ENCODE peak calls at places on chromosomes 5 and 9, in eight cellular contexts. K, Q, A, B, U, T, J and V are unnamed samples.

GRCh38 chr5:154477382-154478223 is 424 bp downstream of the HAND1 start:
- DNase-seq in K (no peak), Q (peak), A (no peak), B (no peak), U (no peak), T (peak), J (peak), V (peak)

GRCh38 chr5:121795511-121795910 is 56.2 kb upstream of the FTMT start:
- DNase-seq in K (no peak), Q (peak), A (no peak), B (no peak), U (no peak), T (no peak), J (no peak), V (peak)

GRCh38 chr9:114799441-114799840 is 6.4 kb downstream of the TNFSF15 start:
- DNase-seq in K (no peak), Q (peak), A (no peak), B (no peak), U (no peak), T (no peak), J (peak), V (peak)

GRCh38 chr5:119304439-119304838 is 51.4 kb upstream of the TNFAIP8 start:
- DNase-seq in K (no peak), Q (no peak), A (no peak), B (no peak), U (no peak), T (no peak), J (no peak), V (no peak)

GRCh38 chr5:36877667-36878420 is 1.3 kb downstream of the NIPBL start:
- DNase-seq in K (no peak), Q (peak), A (no peak), B (peak), U (no peak), T (no peak), J (peak), V (no peak)

GRCh38 chr5:83608122-83608521 is 112.5 kb downstream of the HAPLN1 start:
- DNase-seq in K (peak), Q (peak), A (no peak), B (peak), U (no peak), T (peak), J (peak), V (peak)

GRCh38 chr9:32572900-32573523 is at the start of gene NDUFB6:
- DNase-seq in K (peak), Q (peak), A (peak), B (peak), U (peak), T (peak), J (peak), V (peak)

GRCh38 chr5:111115229-111115628 is 23.1 kb downstream of the WDR36 start:
- DNase-seq in K (no peak), Q (no peak), A (no peak), B (no peak), U (no peak), T (no peak), J (no peak), V (no peak)

GRCh38 chr9:89187541-89187940 is 8.9 kb upstream of the SHC3 start:
- DNase-seq in K (no peak), Q (no peak), A (no peak), B (no peak), U (no peak), T (no peak), J (no peak), V (no peak)

GRCh38 chr5:40401965-40402364 is 277.8 kb upstream of the PTGER4 start:
- DNase-seq in K (no peak), Q (no peak), A (no peak), B (no peak), U (no peak), T (no peak), J (no peak), V (no peak)

GRCh38 chr5:141762790-141763368 is 80.8 kb upstream of the ARAP3 start:
- DNase-seq in K (no peak), Q (no peak), A (peak), B (peak), U (no peak), T (no peak), J (no peak), V (no peak)

GRCh38 chr9:72041775-72042194 is 18.6 kb downstream of the C9orf57 start:
- DNase-seq in K (no peak), Q (no peak), A (no peak), B (peak), U (peak), T (peak), J (no peak), V (no peak)

GRCh38 chr5:33701251-33701650 is 190.5 kb downstream of the ADAMTS12 start:
- DNase-seq in K (no peak), Q (no peak), A (no peak), B (no peak), U (no peak), T (no peak), J (no peak), V (no peak)

GRCh38 chr5:97134634-97135033 is 7.8 kb downstream of the LIX1 start:
- DNase-seq in K (no peak), Q (peak), A (no peak), B (no peak), U (no peak), T (no peak), J (no peak), V (peak)

GRCh38 chr9:128903871-128904371 is 16.9 kb upstream of the PHYHD1 start:
- DNase-seq in K (no peak), Q (no peak), A (no peak), B (no peak), U (no peak), T (no peak), J (peak), V (no peak)

GRCh38 chr9:75001719-75002421 is 26.2 kb downstream of the CARNMT1 start:
- DNase-seq in K (no peak), Q (peak), A (no peak), B (peak), U (no peak), T (no peak), J (peak), V (no peak)

GRCh38 chr5:135400866-135401265 is 1.8 kb upstream of the MACROH2A1 start:
- DNase-seq in K (no peak), Q (peak), A (no peak), B (no peak), U (no peak), T (no peak), J (no peak), V (peak)

GRCh38 chr5:96117863-96118651 is 156.4 kb upstream of the ELL2 start:
- DNase-seq in K (no peak), Q (no peak), A (no peak), B (no peak), U (no peak), T (no peak), J (peak), V (no peak)

GRCh38 chr9:21995652-21996275 is 1.2 kb downstream of the CDKN2B-AS1 start:
- DNase-seq in K (peak), Q (peak), A (peak), B (no peak), U (no peak), T (peak), J (peak), V (peak)

GRCh38 chr5:126398791-126399190 is 24.4 kb upstream of the GRAMD2B start:
- DNase-seq in K (no peak), Q (no peak), A (no peak), B (peak), U (no peak), T (no peak), J (no peak), V (no peak)

GRCh38 chr5:171806976-171807823 is 21.6 kb downstream of the SMIM23 start:
- DNase-seq in K (no peak), Q (peak), A (no peak), B (no peak), U (no peak), T (no peak), J (no peak), V (peak)

GRCh38 chr5:88780731-88781130 is 102.3 kb downstream of the MEF2C start:
- DNase-seq in K (no peak), Q (no peak), A (no peak), B (peak), U (no peak), T (no peak), J (no peak), V (no peak)

GRCh38 chr9:99778308-99778707 is 43.4 kb upstream of the NR4A3 start:
- DNase-seq in K (no peak), Q (no peak), A (no peak), B (peak), U (no peak), T (no peak), J (peak), V (no peak)

GRCh38 chr5:25285116-25285515 is 640.3 kb upstream of the CDH10 start:
- DNase-seq in K (no peak), Q (no peak), A (no peak), B (no peak), U (no peak), T (no peak), J (no peak), V (no peak)

GRCh38 chr5:176536132-176536901 is 885 bp downstream of the RNF44 start:
- DNase-seq in K (peak), Q (peak), A (peak), B (peak), U (peak), T (peak), J (peak), V (peak)

GRCh38 chr9:95634581-95634980 is 117.8 kb upstream of the PTCH1 start:
- DNase-seq in K (no peak), Q (no peak), A (no peak), B (no peak), U (no peak), T (no peak), J (no peak), V (no peak)

GRCh38 chr5:119378075-119378699 is 22.4 kb downstream of the TNFAIP8 start:
- DNase-seq in K (no peak), Q (no peak), A (no peak), B (no peak), U (no peak), T (no peak), J (no peak), V (no peak)

GRCh38 chr5:37665272-37665671 is 174.6 kb downstream of the GDNF start:
- DNase-seq in K (no peak), Q (no peak), A (no peak), B (peak), U (no peak), T (no peak), J (peak), V (no peak)

GRCh38 chr5:17428176-17428800 is 69.7 kb upstream of the TAF11L2 start:
- DNase-seq in K (no peak), Q (no peak), A (no peak), B (no peak), U (no peak), T (no peak), J (no peak), V (no peak)

GRCh38 chr5:40220260-40220659 is 459.5 kb upstream of the PTGER4 start:
- DNase-seq in K (no peak), Q (no peak), A (no peak), B (no peak), U (no peak), T (no peak), J (no peak), V (no peak)

GRCh38 chr9:6811436-6811835 is 53.7 kb downstream of the KDM4C start:
- DNase-seq in K (no peak), Q (no peak), A (no peak), B (peak), U (no peak), T (no peak), J (no peak), V (no peak)

GRCh38 chr5:122101636-122102285 is 23.7 kb upstream of the LOX start:
- DNase-seq in K (no peak), Q (peak), A (no peak), B (peak), U (no peak), T (no peak), J (peak), V (no peak)

GRCh38 chr9:77011973-77012817 is 7.3 kb upstream of the FOXB2 start:
- DNase-seq in K (peak), Q (peak), A (peak), B (peak), U (no peak), T (peak), J (peak), V (peak)

GRCh38 chr9:93598647-93599241 is 22.4 kb downstream of the PHF2 start:
- DNase-seq in K (peak), Q (no peak), A (no peak), B (no peak), U (no peak), T (no peak), J (no peak), V (peak)

GRCh38 chr5:14852779-14853178 is 18.8 kb downstream of the ANKH start:
- DNase-seq in K (no peak), Q (no peak), A (no peak), B (no peak), U (no peak), T (no peak), J (no peak), V (no peak)

GRCh38 chr9:110128664-110129329 is 79.2 kb downstream of the C9orf152 start:
- DNase-seq in K (no peak), Q (no peak), A (no peak), B (no peak), U (no peak), T (no peak), J (peak), V (no peak)

GRCh38 chr9:110131499-110131898 is 76.5 kb downstream of the C9orf152 start:
- DNase-seq in K (no peak), Q (peak), A (no peak), B (no peak), U (no peak), T (no peak), J (peak), V (no peak)

GRCh38 chr9:110130791-110131416 is 77.1 kb downstream of the C9orf152 start:
- DNase-seq in K (no peak), Q (peak), A (no peak), B (no peak), U (no peak), T (no peak), J (no peak), V (peak)

GRCh38 chr9:110129460-110129859 is 78.5 kb downstream of the C9orf152 start:
- DNase-seq in K (no peak), Q (no peak), A (no peak), B (no peak), U (no peak), T (no peak), J (no peak), V (no peak)

GRCh38 chr9:110130211-110130610 is 77.7 kb downstream of the C9orf152 start:
- DNase-seq in K (no peak), Q (peak), A (no peak), B (no peak), U (no peak), T (no peak), J (no peak), V (no peak)
- H3K27ac ChIP-seq in K (peak), Q (peak), A (peak), B (no peak), U (no peak), T (no peak), J (peak), V (no peak)

GRCh38 chr5:74403771-74404170 is 236.8 kb downstream of the ENC1 start:
- DNase-seq in K (no peak), Q (no peak), A (no peak), B (no peak), U (no peak), T (no peak), J (no peak), V (no peak)

GRCh38 chr5:74401566-74402320 is 238.8 kb downstream of the ENC1 start:
- DNase-seq in K (no peak), Q (no peak), A (no peak), B (no peak), U (no peak), T (no peak), J (no peak), V (no peak)

GRCh38 chr5:74400067-74400466 is 240.5 kb downstream of the ENC1 start:
- DNase-seq in K (no peak), Q (no peak), A (no peak), B (no peak), U (no peak), T (no peak), J (no peak), V (no peak)

GRCh38 chr5:74404574-74405310 is 235.8 kb downstream of the ENC1 start:
- DNase-seq in K (no peak), Q (no peak), A (no peak), B (no peak), U (no peak), T (no peak), J (no peak), V (no peak)

GRCh38 chr5:74402553-74402952 is 238.0 kb downstream of the ENC1 start:
- DNase-seq in K (no peak), Q (no peak), A (no peak), B (no peak), U (no peak), T (no peak), J (no peak), V (no peak)
- H3K27ac ChIP-seq in K (no peak), Q (no peak), A (no peak), B (no peak), U (no peak), T (no peak), J (no peak), V (peak)

DNA sequence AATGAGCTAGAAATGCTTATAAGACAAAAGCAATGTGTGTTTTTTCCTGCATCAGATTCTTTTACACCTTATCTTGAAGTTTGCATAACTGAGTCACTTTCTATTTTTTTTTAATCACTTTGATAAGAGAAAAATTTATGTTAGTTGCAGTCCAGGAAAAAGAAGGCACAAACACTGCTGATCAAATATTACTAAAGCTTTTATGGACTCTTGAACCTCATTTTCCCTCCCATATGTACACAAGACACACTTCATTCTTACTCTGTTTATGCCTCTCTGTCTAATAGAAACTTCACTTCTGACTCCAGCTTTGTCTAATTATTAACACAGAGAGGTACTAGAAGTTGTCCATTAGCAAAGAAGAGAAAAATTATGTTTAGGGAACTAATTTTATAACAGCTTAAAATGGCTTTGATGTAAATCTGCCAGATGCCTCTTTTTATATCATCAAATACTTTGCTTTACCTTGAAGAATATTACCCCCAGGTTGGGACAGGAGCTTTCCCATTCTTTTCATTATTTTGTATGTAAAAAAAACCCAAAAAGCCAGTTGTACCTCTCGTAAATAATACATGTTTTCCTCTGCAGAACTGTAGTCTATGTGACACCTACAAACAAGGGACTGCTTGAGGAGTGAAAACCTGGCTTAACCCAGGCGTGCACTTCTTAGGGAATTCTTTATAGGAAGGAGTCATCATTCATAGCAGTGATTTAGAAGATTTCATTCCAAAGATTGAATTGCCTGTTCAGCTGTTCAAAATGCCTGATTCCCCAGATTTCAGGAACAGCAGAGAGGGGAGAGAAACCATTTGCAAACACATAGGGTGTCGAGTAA is 72.5 kb downstream of the DAPK1 start:
- DNase-seq in K (no peak), Q (no peak), A (no peak), B (no peak), U (no peak), T (no peak), J (no peak), V (no peak)
- H3K27ac ChIP-seq in K (peak), Q (no peak), A (no peak), B (no peak), U (peak), T (no peak), J (peak), V (peak)

DNA sequence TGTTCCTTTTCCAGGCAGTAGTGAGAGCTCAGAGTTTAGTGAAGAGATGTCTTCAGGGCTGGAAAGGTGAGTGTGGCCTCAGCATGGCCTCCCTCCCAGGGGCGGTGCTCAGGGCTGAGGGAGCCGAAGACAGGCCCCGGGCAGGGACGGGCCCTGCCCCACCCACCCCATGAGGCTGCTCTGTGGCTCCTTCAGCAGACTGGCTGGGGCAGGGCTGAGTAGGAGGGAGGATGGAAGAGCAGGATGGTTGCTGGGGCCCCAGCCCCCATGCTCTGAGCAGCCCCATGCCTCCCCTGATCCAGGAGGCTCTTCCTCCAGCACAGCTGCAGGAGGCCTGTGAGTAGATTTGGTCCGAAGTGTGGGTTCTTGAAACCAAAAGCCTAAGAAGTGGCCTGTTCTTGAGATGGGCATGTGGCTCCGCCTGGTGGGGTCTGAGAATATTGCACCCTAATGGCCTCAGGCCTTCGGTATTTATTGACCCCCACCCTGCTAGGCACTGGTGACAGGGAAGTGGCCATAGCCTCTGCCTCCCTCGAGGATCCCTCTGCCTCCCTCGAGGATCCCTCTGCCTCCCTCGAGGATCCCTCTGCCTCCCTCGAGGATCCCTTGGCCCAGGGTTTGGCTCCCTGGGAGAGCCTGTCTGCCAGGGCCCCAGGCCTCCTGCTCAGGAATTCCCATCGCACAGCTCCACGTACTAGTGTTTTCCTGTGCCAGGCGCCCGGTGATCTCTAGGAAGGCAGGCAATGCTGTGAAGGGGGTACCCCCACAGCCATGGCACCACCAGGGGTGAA is 65.4 kb upstream of the GARNL3 start:
- DNase-seq in K (peak), Q (peak), A (peak), B (peak), U (peak), T (peak), J (peak), V (peak)
- H3K27ac ChIP-seq in K (peak), Q (no peak), A (peak), B (no peak), U (peak), T (no peak), J (no peak), V (no peak)

DNA sequence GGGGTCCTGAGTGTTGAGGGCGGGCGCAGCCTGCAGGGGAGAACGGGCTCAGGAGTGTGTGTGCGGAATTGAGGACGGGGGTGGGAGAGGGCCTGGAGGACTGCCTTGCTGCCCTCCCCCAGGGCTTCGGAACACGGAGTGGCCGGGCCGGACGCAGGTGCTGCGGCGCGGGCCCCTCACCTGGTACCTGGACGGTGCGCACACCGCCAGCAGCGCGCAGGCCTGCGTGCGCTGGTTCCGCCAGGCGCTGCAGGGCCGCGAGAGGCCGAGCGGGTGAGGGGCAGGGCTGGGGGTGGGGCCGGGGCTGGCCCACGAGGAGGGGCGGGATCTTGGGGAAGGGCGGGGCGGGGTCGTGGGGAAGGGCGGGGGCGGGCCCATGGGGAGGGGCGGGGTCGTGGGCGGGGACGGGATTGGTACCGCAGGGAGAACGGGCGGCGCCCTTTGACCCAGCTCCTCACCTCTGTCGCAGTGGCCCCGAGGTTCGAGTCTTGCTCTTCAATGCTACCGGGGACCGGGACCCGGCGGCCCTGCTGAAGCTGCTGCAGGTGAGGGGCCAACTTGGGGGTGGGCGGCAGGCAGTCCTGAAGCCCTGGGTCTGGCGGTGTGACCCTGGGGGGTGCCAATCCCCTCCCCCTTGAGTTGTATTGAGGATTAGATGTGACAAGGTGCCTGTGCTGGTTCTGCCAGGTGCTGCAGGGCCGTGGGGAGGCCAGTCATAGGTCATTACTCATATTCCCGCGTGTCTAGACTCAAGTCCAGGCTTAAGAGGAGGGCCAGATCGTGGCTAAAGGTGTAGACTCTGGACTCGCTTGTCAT is 7.1 kb downstream of the FPGS start:
- DNase-seq in K (peak), Q (peak), A (no peak), B (peak), U (no peak), T (peak), J (no peak), V (peak)
- H3K27ac ChIP-seq in K (peak), Q (peak), A (peak), B (peak), U (peak), T (peak), J (no peak), V (no peak)